ENCODE peak calls at places on chromosomes 1 and 21, in six cellular contexts. P is fibroblast of the aortic adventitia, W is OCI-LY7, Q is AG09309, Y is stomach, M is IMR-90. Z is an unnamed sample.

GRCh38 chr1:110291241-110292030 is 47.7 kb upstream of the RBM15 start:
- DNase-seq in M (no peak), P (no peak), Q (no peak), Y (no peak), W (no peak), Z (no peak)

GRCh38 chr1:26097696-26098095 is 13.9 kb upstream of the PDIK1L start:
- DNase-seq in P (peak), Q (peak), Y (no peak), M (peak), W (no peak), Z (no peak)

GRCh38 chr1:227759345-227760300 is 24.4 kb downstream of the SNAP47 start:
- DNase-seq in Q (peak), P (peak), W (no peak), Y (no peak), M (peak), Z (peak)

GRCh38 chr1:212108981-212109380 is 73.4 kb downstream of the DTL start:
- DNase-seq in M (no peak), Y (no peak), P (no peak), W (no peak), Q (no peak), Z (peak)

GRCh38 chr1:42923367-42924248 is 35.1 kb downstream of the SLC2A1 start:
- DNase-seq in Q (no peak), M (no peak), P (no peak), W (no peak), Y (no peak), Z (no peak)

GRCh38 chr1:64950284-64950809 is 16.0 kb downstream of the JAK1 start:
- DNase-seq in P (no peak), W (no peak), M (no peak), Q (no peak), Y (no peak), Z (no peak)

GRCh38 chr1:3483801-3484444 is 29.5 kb downstream of the ARHGEF16 start:
- DNase-seq in Q (no peak), Y (peak), M (no peak), W (peak), P (no peak), Z (no peak)

GRCh38 chr1:36304970-36305914 is 926 bp upstream of the SH3D21 start:
- DNase-seq in Y (no peak), P (no peak), W (no peak), M (no peak), Q (no peak), Z (no peak)

GRCh38 chr1:61078611-61079010 is 3.8 kb upstream of the NFIA start:
- DNase-seq in W (peak), M (no peak), Y (no peak), Q (no peak), P (peak), Z (no peak)

GRCh38 chr1:22889213-22889827 is 83.3 kb downstream of the LACTBL1 start:
- DNase-seq in W (peak), P (peak), M (peak), Y (no peak), Q (peak), Z (peak)

GRCh38 chr1:85033221-85033620 is 15.1 kb downstream of the MCOLN3 start:
- DNase-seq in M (no peak), Q (no peak), Y (no peak), W (no peak), P (no peak), Z (no peak)

GRCh38 chr1:99872063-99872462 is 21.9 kb downstream of the AGL start:
- DNase-seq in P (no peak), Y (no peak), Q (no peak), W (no peak), M (no peak), Z (no peak)

GRCh38 chr1:8249838-8250237 is 68.1 kb upstream of the SLC45A1 start:
- DNase-seq in Y (no peak), W (no peak), M (no peak), P (no peak), Q (no peak), Z (no peak)

GRCh38 chr1:177464682-177465081 is 293.9 kb downstream of the BRINP2 start:
- DNase-seq in P (no peak), Y (no peak), W (no peak), Q (no peak), M (no peak), Z (no peak)

GRCh38 chr1:112791723-112792104 is 76.6 kb upstream of the PPM1J start:
- DNase-seq in M (no peak), Y (no peak), W (no peak), P (no peak), Q (no peak), Z (no peak)

GRCh38 chr21:25118648-25119047 is 488.6 kb downstream of the MRPL39 start:
- DNase-seq in W (no peak), Y (no peak), P (no peak), Q (no peak), M (no peak), Z (no peak)

GRCh38 chr1:46289976-46290375 is 13.4 kb downstream of the LRRC41 start:
- DNase-seq in Y (no peak), Q (no peak), W (no peak), M (peak), P (peak), Z (no peak)

GRCh38 chr1:156401681-156402081 is 32.7 kb downstream of the RHBG start:
- DNase-seq in M (no peak), W (no peak), Q (no peak), P (no peak), Y (no peak), Z (no peak)

GRCh38 chr1:236064674-236065508 is at the start of gene NID1:
- DNase-seq in P (peak), Y (peak), M (peak), W (no peak), Q (no peak), Z (peak)

GRCh38 chr1:42618866-42619265 is 39.4 kb upstream of the PPIH start:
- DNase-seq in Y (no peak), P (peak), M (peak), W (no peak), Q (no peak), Z (no peak)

DNA sequence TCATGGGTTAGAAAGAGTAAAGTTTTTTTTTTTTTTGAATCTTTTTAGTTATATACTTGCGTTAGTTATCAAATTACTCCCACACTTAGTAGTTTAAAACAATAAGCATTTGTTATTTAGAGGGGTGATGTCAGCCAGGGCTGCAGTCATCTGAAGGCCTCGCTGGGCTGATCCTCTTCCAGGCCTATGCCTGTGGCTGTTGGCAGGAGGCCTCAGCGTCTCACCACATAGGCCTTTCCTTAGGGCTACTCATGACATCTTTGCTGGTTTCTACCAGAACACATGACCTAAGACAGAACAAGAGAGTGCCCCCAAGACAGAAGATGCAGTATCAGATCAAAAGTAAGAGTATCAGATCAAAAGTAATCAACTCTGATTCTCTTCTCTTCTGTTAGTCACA is 167.4 kb downstream of the HHAT start:
- DNase-seq in Q (peak), W (no peak), Y (no peak), M (peak), P (peak), Z (peak)
- TF ChIP-seq CTCF in Q (no peak), W (no peak), Y (no peak), M (no peak), P (no peak), Z (no peak)

GRCh38 chr1:153546371-153546770 is 765 bp upstream of the S100A4 start:
- DNase-seq in W (no peak), M (no peak), P (no peak), Y (no peak), Q (no peak), Z (no peak)

GRCh38 chr1:153543738-153544135 is 1.9 kb downstream of the S100A4 start:
- DNase-seq in Y (no peak), M (no peak), Q (no peak), P (no peak), W (no peak), Z (no peak)

GRCh38 chr1:153546796-153547559 is 1.4 kb upstream of the S100A4 start:
- DNase-seq in Y (no peak), Q (no peak), W (no peak), P (no peak), M (no peak), Z (no peak)

GRCh38 chr1:153544453-153545066 is 1.0 kb downstream of the S100A4 start:
- DNase-seq in P (no peak), M (no peak), Y (no peak), Q (no peak), W (no peak), Z (no peak)

GRCh38 chr1:153545067-153546055 is at the start of gene S100A4:
- DNase-seq in M (peak), Q (peak), W (peak), Y (peak), P (peak), Z (peak)
- H3K4me3 ChIP-seq in M (no peak), Q (peak), W (peak), Y (peak), P (peak), Z (no peak)

GRCh38 chr1:200282497-200283122 is 127.2 kb downstream of the ZNF281 start:
- DNase-seq in P (no peak), Y (no peak), M (no peak), Q (no peak), W (no peak), Z (no peak)

GRCh38 chr1:200275415-200275814 is 134.4 kb downstream of the ZNF281 start:
- DNase-seq in P (no peak), Q (no peak), W (no peak), Y (no peak), M (no peak), Z (no peak)

GRCh38 chr1:200275816-200276453 is 133.9 kb downstream of the ZNF281 start:
- DNase-seq in Y (no peak), Q (no peak), M (no peak), W (no peak), P (no peak), Z (no peak)

GRCh38 chr1:200281451-200281850 is 128.4 kb downstream of the ZNF281 start:
- DNase-seq in P (no peak), Q (no peak), Y (no peak), M (no peak), W (no peak), Z (no peak)

DNA sequence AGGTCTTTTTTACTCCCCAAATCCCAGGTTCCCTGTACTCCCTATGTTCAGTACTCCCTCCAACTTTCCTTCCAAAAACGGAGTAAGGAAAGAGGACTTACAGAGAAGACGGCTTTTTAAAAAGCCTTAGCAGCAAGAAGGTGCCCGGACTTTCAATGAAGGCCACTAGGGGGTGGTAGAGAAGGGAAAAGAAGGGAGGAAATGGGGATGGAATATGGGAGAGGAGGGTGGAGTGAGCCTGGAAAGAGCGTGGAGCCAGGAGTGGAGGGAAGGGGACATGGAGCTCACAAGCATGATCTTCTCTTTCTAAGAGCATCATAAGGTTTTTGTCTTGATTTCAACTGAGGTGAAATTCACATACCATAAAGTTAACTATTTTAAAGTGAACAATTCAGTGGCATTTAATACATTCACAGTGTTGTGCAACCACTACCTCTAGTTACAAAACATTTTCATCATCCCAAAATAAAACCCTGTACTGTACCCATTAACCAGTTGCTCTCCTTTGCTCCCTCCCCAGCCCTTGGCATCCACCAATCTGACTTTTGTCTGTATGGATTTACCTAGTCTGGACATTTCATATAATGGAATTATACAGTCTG is 129.9 kb downstream of the ZNF281 start:
- DNase-seq in Q (no peak), W (peak), P (peak), Y (peak), M (peak), Z (peak)
- TF ChIP-seq CTCF in Q (peak), W (peak), P (peak), Y (peak), M (peak), Z (peak)

DNA sequence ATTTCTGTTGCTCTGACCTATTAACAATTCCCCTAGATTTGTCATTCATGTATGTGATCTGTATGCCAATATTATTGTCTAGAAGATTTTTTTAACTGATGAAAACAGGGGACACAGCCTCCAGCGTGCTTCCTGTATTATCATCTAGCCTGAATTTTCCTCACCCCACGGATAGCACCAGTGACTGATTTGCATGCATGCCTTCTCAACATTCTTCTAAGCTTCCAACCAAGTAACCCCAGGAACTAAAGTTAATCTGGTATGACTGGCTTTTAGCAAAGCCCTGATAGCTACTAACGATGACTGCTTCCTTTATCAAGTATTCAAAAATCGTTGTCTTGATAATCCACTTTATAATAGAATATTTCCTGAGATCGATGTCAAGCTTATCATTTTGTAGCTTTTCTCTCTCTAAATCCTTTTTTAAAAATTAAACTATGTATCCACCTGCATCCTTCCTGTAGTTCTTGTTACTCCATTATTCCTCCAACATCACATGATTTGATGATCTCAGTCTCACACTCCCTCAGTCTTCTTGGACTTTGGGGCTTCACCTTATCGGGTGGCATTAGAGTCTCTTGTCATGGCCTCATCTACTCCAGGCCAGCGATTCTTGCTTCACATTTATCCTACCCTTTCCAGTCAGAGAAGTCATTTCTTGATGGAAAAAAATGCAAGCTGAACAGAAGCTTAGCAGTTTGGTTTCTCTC is 19.0 kb downstream of the BCAR3 start:
- DNase-seq in Y (no peak), P (peak), M (peak), Q (no peak), W (no peak), Z (no peak)
- H3K4me3 ChIP-seq in Y (no peak), P (no peak), M (no peak), Q (no peak), W (no peak), Z (no peak)

GRCh38 chr21:45466330-45467220 is 61.6 kb downstream of the COL18A1 start:
- DNase-seq in Q (no peak), W (no peak), Y (no peak), P (no peak), M (no peak), Z (no peak)
- TF ChIP-seq CTCF in Q (no peak), W (no peak), Y (no peak), P (no peak), M (no peak), Z (no peak)

GRCh38 chr1:78619446-78619802 is 824 bp upstream of the IFI44L start:
- DNase-seq in P (no peak), M (no peak), Q (no peak), Y (no peak), W (no peak), Z (no peak)

GRCh38 chr1:78622548-78622947 is 2.3 kb downstream of the IFI44L start:
- DNase-seq in P (no peak), Q (no peak), Y (no peak), W (no peak), M (no peak), Z (no peak)

GRCh38 chr1:78619803-78620579 is at the start of gene IFI44L:
- DNase-seq in M (peak), Q (peak), W (no peak), P (peak), Y (peak), Z (peak)

GRCh38 chr1:78617615-78618026 is 2.6 kb upstream of the IFI44L start:
- DNase-seq in W (peak), Q (peak), P (peak), M (peak), Y (peak), Z (peak)

GRCh38 chr1:78619029-78619428 is 1.2 kb upstream of the IFI44L start:
- DNase-seq in M (no peak), Q (no peak), W (no peak), P (peak), Y (no peak), Z (no peak)
- H3K4me3 ChIP-seq in M (no peak), Q (no peak), W (no peak), P (no peak), Y (peak), Z (no peak)